ENCODE peak calls at places on chromosomes 6 and 20, in six cellular contexts. W is left lung; L is AG04450; O is right cardiac atrium; M is CD4-positive, alpha-beta memory T cell; D is Caco-2. S is an unnamed sample. For H3K9me3, the result is how much of the 10 kb centered on the place peaks cover.

GRCh38 chr20:44222969-44223368 is 12.4 kb upstream of the OSER1 start:
- DNase-seq in W (no peak), L (no peak), O (no peak), M (no peak), D (no peak), S (no peak)

GRCh38 chr20:33680681-33681080 is 5.5 kb downstream of the E2F1 start:
- DNase-seq in W (no peak), L (no peak), O (peak), M (no peak), D (no peak), S (no peak)

GRCh38 chr6:147077251-147077650 is 127.0 kb upstream of the STXBP5 start:
- DNase-seq in W (peak), L (no peak), O (no peak), M (no peak), D (no peak), S (no peak)

GRCh38 chr6:14026831-14027539 is 90.6 kb upstream of the CD83 start:
- DNase-seq in W (no peak), L (no peak), O (no peak), M (no peak), D (no peak), S (no peak)

GRCh38 chr6:107819976-107820551 is 4.0 kb downstream of the SCML4 start:
- DNase-seq in W (no peak), L (no peak), O (no peak), M (peak), D (no peak), S (no peak)

GRCh38 chr6:79167931-79168694 is 66.4 kb downstream of the HMGN3 start:
- DNase-seq in W (no peak), L (no peak), O (no peak), M (no peak), D (no peak), S (no peak)

GRCh38 chr20:10239954-10240353 is 21.3 kb downstream of the SNAP25 start:
- DNase-seq in W (peak), L (no peak), O (peak), M (no peak), D (no peak), S (no peak)

GRCh38 chr6:41736207-41736710 is 851 bp upstream of the TFEB start:
- DNase-seq in W (no peak), L (no peak), O (no peak), M (no peak), D (no peak), S (no peak)

GRCh38 chr20:25006431-25007167 is 14.0 kb upstream of the APMAP start:
- DNase-seq in W (peak), L (no peak), O (no peak), M (no peak), D (no peak), S (no peak)

GRCh38 chr6:19731286-19731685 is 105.9 kb upstream of the ID4 start:
- DNase-seq in W (no peak), L (peak), O (no peak), M (no peak), D (no peak), S (no peak)

GRCh38 chr6:7672066-7673062 is 53.5 kb upstream of the BMP6 start:
- DNase-seq in W (no peak), L (no peak), O (no peak), M (no peak), D (no peak), S (no peak)

GRCh38 chr6:39335780-39336541 is 13.5 kb upstream of the KCNK16 start:
- DNase-seq in W (no peak), L (no peak), O (no peak), M (no peak), D (no peak), S (no peak)

GRCh38 chr6:52760105-52760765 is 3.0 kb downstream of the GSTA2 start:
- DNase-seq in W (no peak), L (no peak), O (no peak), M (no peak), D (no peak), S (no peak)

GRCh38 chr6:37983720-37984501 is 164.4 kb downstream of the ZFAND3 start:
- DNase-seq in W (no peak), L (no peak), O (no peak), M (no peak), D (no peak), S (no peak)

GRCh38 chr6:44289726-44290125 is 19.5 kb downstream of the TMEM151B start:
- DNase-seq in W (no peak), L (no peak), O (no peak), M (no peak), D (no peak), S (no peak)

GRCh38 chr6:134060491-134061106 is 8.2 kb upstream of the SLC2A12 start:
- DNase-seq in W (no peak), L (no peak), O (no peak), M (no peak), D (peak), S (no peak)

GRCh38 chr20:57995381-57995977 is 233.0 kb downstream of the ANKRD60 start:
- DNase-seq in W (no peak), L (no peak), O (no peak), M (no peak), D (no peak), S (no peak)

GRCh38 chr20:37651932-37652331 is 41.9 kb upstream of the CTNNBL1 start:
- DNase-seq in W (peak), L (no peak), O (peak), M (no peak), D (peak), S (no peak)

GRCh38 chr20:36988494-36988966 is 37.0 kb upstream of the SAMHD1 start:
- DNase-seq in W (no peak), L (no peak), O (no peak), M (peak), D (no peak), S (no peak)

GRCh38 chr20:40508821-40509220 is 180.2 kb downstream of the MAFB start:
- DNase-seq in W (no peak), L (no peak), O (no peak), M (no peak), D (no peak), S (no peak)

GRCh38 chr6:16236648-16237199 is 1.7 kb upstream of the GMPR start:
- DNase-seq in W (peak), L (peak), O (no peak), M (no peak), D (no peak), S (no peak)

GRCh38 chr6:41093729-41094128 is 21.0 kb downstream of the NFYA start:
- DNase-seq in W (no peak), L (no peak), O (no peak), M (no peak), D (no peak), S (no peak)

GRCh38 chr6:73521351-73522254 is 771 bp upstream of the EEF1A1 start:
- DNase-seq in W (peak), L (peak), O (peak), M (no peak), D (no peak), S (peak)

GRCh38 chr6:167210375-167211295 is 52.9 kb upstream of the GPR31 start:
- DNase-seq in W (no peak), L (no peak), O (no peak), M (no peak), D (no peak), S (no peak)

GRCh38 chr6:3081965-3082364 is 13.7 kb downstream of the RIPK1 start:
- DNase-seq in W (no peak), L (no peak), O (peak), M (no peak), D (no peak), S (no peak)
- H3K9me3 ChIP-seq in W (under half), L (under half), O (under half), M (under half), D (under half), S (under half)

DNA sequence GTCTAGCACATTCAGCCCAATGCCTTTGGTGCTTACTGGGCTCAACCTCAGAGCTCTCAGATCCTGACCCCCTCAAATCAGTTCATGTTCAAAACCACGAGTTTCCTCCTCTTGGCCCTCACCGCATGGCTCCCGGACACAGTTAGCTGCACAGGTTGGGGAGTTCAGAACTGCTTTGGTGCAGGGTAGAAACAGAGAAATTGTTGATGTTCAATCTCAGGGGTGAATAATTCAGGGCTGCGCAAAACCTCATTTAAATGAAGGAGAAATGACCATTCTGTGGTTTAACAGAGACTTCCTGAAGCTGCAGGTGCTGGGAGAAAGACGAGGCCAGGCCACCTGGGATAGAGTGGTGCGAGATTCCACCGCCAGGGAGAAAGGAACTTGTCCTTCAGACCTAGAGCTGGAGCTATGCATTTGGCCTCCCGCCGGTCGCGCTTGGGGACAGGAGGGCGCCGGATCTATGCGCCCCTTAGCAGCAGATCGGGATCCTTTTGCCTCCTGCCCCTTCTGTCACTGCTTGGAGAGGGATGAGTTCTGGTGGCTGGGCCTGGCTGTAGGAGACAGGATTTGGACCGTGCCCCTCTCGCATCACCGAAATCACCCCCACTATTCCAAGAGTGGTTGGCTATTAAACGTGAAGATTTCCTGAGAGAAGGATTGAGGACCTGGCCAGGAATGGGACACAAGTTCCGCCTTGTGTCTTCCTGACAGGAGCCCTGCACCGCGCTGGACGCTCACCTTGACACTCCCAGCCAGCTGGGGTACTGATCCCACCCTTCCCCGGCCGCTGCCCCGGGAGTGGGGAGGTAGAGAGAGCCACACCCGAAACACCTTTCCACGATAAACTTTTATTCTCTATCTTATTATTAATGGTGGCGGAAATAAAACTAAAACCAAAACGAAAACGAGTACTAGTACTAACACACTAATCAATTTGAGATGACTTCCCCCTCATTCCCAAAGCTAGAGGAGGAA is 767 bp upstream of the PAX1 start:
- DNase-seq in W (no peak), L (no peak), O (no peak), M (no peak), D (no peak), S (no peak)
- H3K9me3 ChIP-seq in W (under half), L (under half), O (under half), M (under half), D (under half), S (under half)

DNA sequence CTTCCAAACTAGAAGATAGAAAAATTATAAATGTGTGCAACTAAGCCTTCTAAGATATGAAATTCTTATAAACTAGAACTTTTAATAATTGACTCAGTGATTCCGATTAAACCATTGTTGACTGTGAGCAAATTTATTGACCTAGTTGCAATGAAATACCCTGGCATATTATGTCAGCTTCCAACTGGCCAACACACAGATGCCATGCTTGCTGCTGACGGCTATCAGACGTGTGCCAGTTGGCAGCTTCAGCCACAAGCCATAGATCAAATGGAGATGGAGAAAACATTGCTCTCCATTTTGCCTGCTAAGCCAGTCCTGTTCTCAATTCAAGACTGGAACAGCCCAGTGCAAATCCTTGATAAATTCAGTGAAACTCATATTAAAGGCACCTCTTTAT is 101.7 kb upstream of the HDGFL1 start:
- DNase-seq in W (no peak), L (no peak), O (no peak), M (no peak), D (no peak), S (no peak)
- H3K9me3 ChIP-seq in W (under half), L (under half), O (under half), M (under half), D (under half), S (under half)

DNA sequence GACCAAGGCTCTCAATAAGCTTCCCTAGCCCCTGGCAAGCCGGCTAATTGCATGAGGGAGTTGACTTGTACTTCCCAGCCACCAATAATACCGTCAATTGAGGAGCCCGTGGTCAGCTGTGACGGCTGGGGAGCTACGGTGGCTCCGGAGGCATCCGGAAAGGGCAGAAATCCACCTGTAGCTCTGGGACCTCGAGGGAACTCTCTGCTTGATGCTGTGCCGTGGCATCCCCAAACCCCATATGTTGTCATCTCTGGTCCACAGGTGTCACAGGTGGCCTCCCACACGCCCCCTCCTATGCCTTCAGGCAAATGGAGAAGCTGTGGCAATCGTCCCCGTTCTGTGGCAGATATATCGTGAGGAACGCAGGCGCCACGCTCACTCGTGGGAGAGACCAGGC is 5.5 kb upstream of the KCNQ2 start:
- DNase-seq in W (no peak), L (no peak), O (no peak), M (no peak), D (no peak), S (no peak)
- H3K9me3 ChIP-seq in W (under half), L (under half), O (under half), M (under half), D (under half), S (under half)

S was measured in T-helper 17 cell.